ENCODE peak calls at places on chromosomes 1 and 21, in six cellular contexts. V is stimulated activated CD8-positive, alpha-beta memory T cell treated with anti-CD3 and anti-CD28 coated beads, Interleukin-15, amount 100 ng/mL, for 4 hours; Z is CD8-positive, alpha-beta memory T cell; P is C1 segment of cervical spinal cord; L is ACHN; J is glutamatergic neuron. K is an unnamed sample.

GRCh38 chr1:15708486-15709137 is 24.5 kb downstream of the PLEKHM2 start:
- DNase-seq in V (no peak), P (no peak), J (no peak), Z (no peak), L (no peak), K (no peak)

GRCh38 chr1:227429447-227430359 is 111.4 kb upstream of the CDC42BPA start:
- DNase-seq in V (no peak), J (no peak), Z (no peak), P (no peak), L (no peak), K (no peak)

GRCh38 chr21:45021428-45022347 is 52.7 kb upstream of the ADARB1 start:
- DNase-seq in P (no peak), L (no peak), J (no peak), V (no peak), Z (peak), K (no peak)

GRCh38 chr1:22237433-22238093 is 94.7 kb upstream of the WNT4 start:
- DNase-seq in L (no peak), V (no peak), Z (no peak), J (no peak), P (no peak), K (no peak)

GRCh38 chr1:77051406-77051805 is 167.8 kb downstream of the PIGK start:
- DNase-seq in J (no peak), V (no peak), L (no peak), P (no peak), Z (no peak), K (no peak)

GRCh38 chr1:53703174-53703573 is 35.8 kb downstream of the GLIS1 start:
- DNase-seq in L (no peak), J (no peak), P (no peak), V (no peak), Z (no peak), K (no peak)

GRCh38 chr1:222697858-222698257 is 14.4 kb downstream of the AIDA start:
- DNase-seq in P (no peak), Z (no peak), V (no peak), J (no peak), L (no peak), K (no peak)

GRCh38 chr1:3237994-3238704 is 169.1 kb downstream of the PRDM16 start:
- DNase-seq in J (no peak), L (no peak), Z (no peak), P (no peak), V (no peak), K (peak)

GRCh38 chr1:36128126-36128904 is 3.3 kb upstream of the COL8A2 start:
- DNase-seq in P (no peak), Z (no peak), L (no peak), J (no peak), V (no peak), K (no peak)

GRCh38 chr21:42125571-42126544 is 54.7 kb downstream of the UMODL1 start:
- DNase-seq in L (peak), J (no peak), V (no peak), Z (no peak), P (no peak), K (no peak)

GRCh38 chr1:55060133-55060999 is 21.0 kb downstream of the PCSK9 start:
- DNase-seq in J (no peak), L (no peak), Z (no peak), V (no peak), P (no peak), K (no peak)

GRCh38 chr21:45408811-45409261 is 3.9 kb downstream of the COL18A1 start:
- DNase-seq in V (no peak), L (no peak), J (no peak), P (no peak), Z (peak), K (no peak)

GRCh38 chr1:191290441-191290840 is 812.8 kb upstream of the BRINP3 start:
- DNase-seq in L (peak), V (no peak), J (no peak), Z (no peak), P (no peak), K (no peak)

GRCh38 chr21:40835179-40835694 is 11.7 kb downstream of the DSCAM start:
- DNase-seq in J (no peak), V (no peak), P (no peak), Z (no peak), L (no peak), K (no peak)

GRCh38 chr1:230286166-230286889 is 139.8 kb downstream of the PGBD5 start:
- DNase-seq in Z (no peak), J (peak), V (no peak), L (no peak), P (no peak), K (no peak)

GRCh38 chr1:162605225-162605927 is 26.9 kb upstream of the DDR2 start:
- DNase-seq in Z (no peak), P (no peak), V (no peak), J (no peak), L (peak), K (no peak)